ENCODE peak calls at places on chromosomes 2 and 18, in six cellular contexts. I is CD4-positive, alpha-beta memory T cell; F is activated CD8-positive, alpha-beta memory T cell treated with anti-CD3 and anti-CD28 coated beads, Interleukin-2, amount 50 U/mL, for 4 hours; O is cardiac septum; G is AG08396; R is activated naive CD8-positive, alpha-beta T cell treated with anti-CD3 and anti-CD28 coated beads, Interleukin-2, amount 50 U/mL, for 24 hours. E is an unnamed sample.
A peak's percentile ranks its signal among the peaks of the same experiment; 100 is the strongest.

GRCh38 chr2:85799215-85799956 is 45.6 kb downstream of the ATOH8 start:
- DNase-seq in I (no peak), F (no peak), O (peak; percentile 76), G (no peak), R (no peak), E (no peak)

GRCh38 chr2:111659361-111660281 is 224.4 kb downstream of the ANAPC1 start:
- DNase-seq in I (no peak), F (no peak), O (no peak), G (peak; percentile 80), R (no peak), E (peak; percentile 41)

GRCh38 chr2:227625420-227625819 is 8.1 kb downstream of the SCYGR4 start:
- DNase-seq in I (no peak), F (no peak), O (no peak), G (no peak), R (no peak), E (no peak)

GRCh38 chr2:128414351-128414750 is 95.7 kb upstream of the HS6ST1 start:
- DNase-seq in I (no peak), F (no peak), O (peak; percentile 38), G (no peak), R (no peak), E (no peak)

GRCh38 chr2:85936421-85937068 is 47.8 kb upstream of the ST3GAL5 start:
- DNase-seq in I (no peak), F (no peak), O (no peak), G (no peak), R (no peak), E (no peak)

GRCh38 chr2:150475479-150476212 is 11.8 kb downstream of the RND3 start:
- DNase-seq in I (no peak), F (no peak), O (no peak), G (no peak), R (no peak), E (no peak)

GRCh38 chr18:74353169-74353775 is 37.6 kb downstream of the C18orf63 start:
- DNase-seq in I (peak; percentile 67), F (peak; percentile 51), O (no peak), G (peak; percentile 65), R (peak; percentile 36), E (no peak)

GRCh38 chr2:170298115-170298514 is 120.2 kb downstream of the MYO3B start:
- DNase-seq in I (no peak), F (no peak), O (no peak), G (no peak), R (no peak), E (no peak)

GRCh38 chr2:8761529-8762164 is 75.8 kb downstream of the KIDINS220 start:
- DNase-seq in I (peak; percentile 7), F (no peak), O (no peak), G (peak; percentile 36), R (no peak), E (no peak)

GRCh38 chr2:42010743-42011298 is 37.0 kb upstream of the PKDCC start:
- DNase-seq in I (no peak), F (no peak), O (no peak), G (peak; percentile 80), R (no peak), E (no peak)

GRCh38 chr2:20110876-20111275 is 59.4 kb upstream of the LAPTM4A start:
- DNase-seq in I (no peak), F (no peak), O (no peak), G (no peak), R (no peak), E (no peak)

GRCh38 chr18:70132999-70133398 is 72.5 kb downstream of the RTTN start:
- DNase-seq in I (no peak), F (no peak), O (no peak), G (peak; percentile 77), R (no peak), E (no peak)

E was measured in SIG-M5.